ENCODE peak calls at places on chromosomes 6 and 20, in six cellular contexts. B, Z, X, E, I and C are unnamed samples.

GRCh38 chr20:21225215-21225947 is 77.8 kb upstream of the XRN2 start:
- DNase-seq in B (peak), Z (no peak), X (no peak), E (no peak), I (no peak), C (no peak)

GRCh38 chr20:53354314-53354713 is 239.3 kb downstream of the ZNF217 start:
- DNase-seq in B (no peak), Z (no peak), X (no peak), E (no peak), I (no peak), C (no peak)

GRCh38 chr6:169409742-169410312 is 156.2 kb upstream of the THBS2 start:
- DNase-seq in B (peak), Z (no peak), X (no peak), E (no peak), I (no peak), C (no peak)

GRCh38 chr6:34301408-34301807 is 52.6 kb upstream of the SMIM29 start:
- DNase-seq in B (peak), Z (no peak), X (no peak), E (no peak), I (no peak), C (no peak)

GRCh38 chr6:33312361-33313104 is 1.3 kb downstream of the TAPBP start:
- DNase-seq in B (peak), Z (peak), X (peak), E (peak), I (peak), C (peak)

GRCh38 chr6:10081075-10081474 is 333.8 kb downstream of the TFAP2A start:
- DNase-seq in B (no peak), Z (no peak), X (no peak), E (no peak), I (no peak), C (no peak)

GRCh38 chr6:143253630-143254029 is 192.9 kb downstream of the AIG1 start:
- DNase-seq in B (no peak), Z (no peak), X (no peak), E (no peak), I (no peak), C (no peak)

GRCh38 chr6:79536615-79536968 is 638 bp downstream of the LCA5 start:
- DNase-seq in B (peak), Z (no peak), X (no peak), E (no peak), I (no peak), C (no peak)

GRCh38 chr6:41190791-41191190 is 10.2 kb downstream of the TREML2 start:
- DNase-seq in B (no peak), Z (no peak), X (no peak), E (no peak), I (no peak), C (no peak)

GRCh38 chr6:12980741-12981140 is 264.2 kb downstream of the PHACTR1 start:
- DNase-seq in B (no peak), Z (no peak), X (no peak), E (no peak), I (no peak), C (no peak)

GRCh38 chr20:17533396-17533795 is 2.2 kb upstream of the BFSP1 start:
- DNase-seq in B (peak), Z (no peak), X (no peak), E (no peak), I (no peak), C (no peak)

GRCh38 chr6:39493174-39493573 is 170.7 kb upstream of the KCNK16 start:
- DNase-seq in B (peak), Z (no peak), X (no peak), E (no peak), I (no peak), C (no peak)

GRCh38 chr6:154408906-154409500 is 52.4 kb upstream of the IPCEF1 start:
- DNase-seq in B (peak), Z (no peak), X (no peak), E (no peak), I (no peak), C (no peak)

GRCh38 chr6:113858067-113858604 is 991 bp downstream of the MARCKS start:
- DNase-seq in B (peak), Z (no peak), X (no peak), E (no peak), I (no peak), C (no peak)

GRCh38 chr6:82875573-82876185 is 190.0 kb downstream of the UBE3D start:
- DNase-seq in B (peak), Z (no peak), X (no peak), E (no peak), I (no peak), C (no peak)

GRCh38 chr6:148530976-148531375 is 188.3 kb downstream of the SASH1 start:
- DNase-seq in B (peak), Z (no peak), X (no peak), E (no peak), I (no peak), C (no peak)

GRCh38 chr20:47577271-47577670 is 75.6 kb downstream of the NCOA3 start:
- DNase-seq in B (no peak), Z (no peak), X (no peak), E (no peak), I (no peak), C (no peak)

GRCh38 chr20:26218301-26218700 is 521.6 kb upstream of the ZNF337 start:
- DNase-seq in B (peak), Z (no peak), X (no peak), E (no peak), I (no peak), C (no peak)

GRCh38 chr20:13277663-13278295 is 56.7 kb downstream of the ISM1 start:
- DNase-seq in B (no peak), Z (no peak), X (no peak), E (no peak), I (no peak), C (no peak)

GRCh38 chr6:160147146-160147536 is 25.5 kb downstream of the SLC22A1 start:
- DNase-seq in B (no peak), Z (no peak), X (no peak), E (no peak), I (no peak), C (no peak)

GRCh38 chr20:57760698-57761412 is 51.0 kb upstream of the PMEPA1 start:
- DNase-seq in B (no peak), Z (no peak), X (no peak), E (no peak), I (no peak), C (no peak)

GRCh38 chr6:167350731-167351655 is 26.1 kb downstream of the TTLL2 start:
- DNase-seq in B (peak), Z (peak), X (peak), E (peak), I (peak), C (peak)

GRCh38 chr20:59456342-59457132 is 147.8 kb upstream of the PHACTR3 start:
- DNase-seq in B (no peak), Z (no peak), X (no peak), E (no peak), I (no peak), C (no peak)

GRCh38 chr6:22126910-22127309 is 169.9 kb downstream of the PRL start:
- DNase-seq in B (no peak), Z (no peak), X (no peak), E (no peak), I (no peak), C (no peak)

GRCh38 chr20:61912665-61913422 is 152.8 kb downstream of the TAF4 start:
- DNase-seq in B (no peak), Z (no peak), X (no peak), E (no peak), I (no peak), C (no peak)

GRCh38 chr20:61757-62156 is 25.7 kb upstream of the DEFB125 start:
- DNase-seq in B (no peak), Z (no peak), X (no peak), E (no peak), I (no peak), C (no peak)

GRCh38 chr6:158630944-158631616 is 13.5 kb downstream of the DYNLT1 start:
- DNase-seq in B (peak), Z (no peak), X (no peak), E (no peak), I (no peak), C (no peak)

GRCh38 chr6:29667158-29667557 is 10.3 kb downstream of the MOG start:
- DNase-seq in B (no peak), Z (no peak), X (no peak), E (no peak), I (no peak), C (no peak)

GRCh38 chr6:90494067-90494773 is 92.7 kb downstream of the MAP3K7 start:
- DNase-seq in B (no peak), Z (no peak), X (no peak), E (no peak), I (no peak), C (no peak)

GRCh38 chr6:5507056-5507722 is 245.9 kb downstream of the FARS2 start:
- DNase-seq in B (no peak), Z (no peak), X (no peak), E (no peak), I (no peak), C (no peak)

GRCh38 chr20:21781446-21782075 is 76.1 kb downstream of the PAX1 start:
- DNase-seq in B (no peak), Z (no peak), X (no peak), E (no peak), I (no peak), C (no peak)